ENCODE peak calls at places on chromosomes 11 and 22, in five cellular contexts. V is CD4-positive, CD25-positive, alpha-beta regulatory T cell; B is tibial nerve; M is mucosa of descending colon; R is OCI-LY7. X is an unnamed sample. For H3K9me3, the result is how much of the 10 kb centered on the place peaks cover.

GRCh38 chr11:40882301-40882700 is 577.2 kb downstream of the LRRC4C start:
- DNase-seq in V (no peak), B (no peak), M (no peak), R (no peak), X (no peak)

GRCh38 chr11:103636232-103636631 is 400.2 kb upstream of the DDI1 start:
- DNase-seq in V (no peak), B (no peak), M (no peak), R (no peak), X (no peak)

GRCh38 chr22:44693756-44694155 is 8.2 kb upstream of the PRR5 start:
- DNase-seq in V (no peak), B (no peak), M (no peak), R (no peak), X (no peak)

GRCh38 chr11:23364076-23364475 is 503.8 kb upstream of the CCDC179 start:
- DNase-seq in V (no peak), B (no peak), M (no peak), R (no peak), X (no peak)

GRCh38 chr11:73384127-73384441 is 7.9 kb downstream of the RELT start:
- DNase-seq in V (no peak), B (no peak), M (peak), R (no peak), X (no peak)

GRCh38 chr11:115599125-115599524 is 94.9 kb upstream of the CADM1 start:
- DNase-seq in V (no peak), B (no peak), M (no peak), R (no peak), X (no peak)

GRCh38 chr11:66035653-66036333 is 9.5 kb upstream of the CATSPER1 start:
- DNase-seq in V (no peak), B (no peak), M (no peak), R (no peak), X (no peak)

GRCh38 chr11:120645639-120646038 is 134.1 kb downstream of the GRIK4 start:
- DNase-seq in V (no peak), B (no peak), M (no peak), R (no peak), X (no peak)

GRCh38 chr11:76701701-76702100 is 31.2 kb upstream of the LRRC32 start:
- DNase-seq in V (no peak), B (no peak), M (no peak), R (no peak), X (no peak)

GRCh38 chr22:47260551-47260950 is 498.1 kb downstream of the TBC1D22A start:
- DNase-seq in V (no peak), B (no peak), M (no peak), R (no peak), X (no peak)
- H3K9me3 ChIP-seq in V (under half), B (under half), M (under half), R (under half), X (under half)

GRCh38 chr11:70715166-70715565 is 316.8 kb downstream of the CTTN start:
- DNase-seq in V (no peak), B (no peak), M (no peak), R (no peak), X (no peak)
- H3K9me3 ChIP-seq in V (under half), B (under half), M (under half), R (under half), X (under half)

DNA sequence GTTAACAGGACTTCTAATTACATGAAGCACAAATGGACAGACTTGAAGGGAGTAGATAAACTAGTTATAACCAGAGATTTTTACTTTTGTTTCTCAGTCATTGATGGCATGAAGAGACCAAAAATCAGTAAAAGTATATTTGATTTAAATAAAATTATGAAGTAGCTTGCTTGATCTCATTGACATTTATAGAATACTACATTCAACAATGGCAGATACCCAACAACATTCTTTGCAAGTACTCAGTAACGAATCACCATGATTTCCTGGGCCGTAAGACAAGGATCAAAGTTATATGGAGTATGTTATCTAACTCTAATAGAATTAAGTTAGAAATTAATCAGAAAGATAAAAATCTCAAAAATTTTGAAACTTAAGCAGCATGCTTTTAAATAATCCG is 317.6 kb downstream of the TBC1D22A start:
- DNase-seq in V (no peak), B (no peak), M (no peak), R (no peak), X (no peak)
- H3K9me3 ChIP-seq in V (under half), B (under half), M (under half), R (under half), X (under half)

DNA sequence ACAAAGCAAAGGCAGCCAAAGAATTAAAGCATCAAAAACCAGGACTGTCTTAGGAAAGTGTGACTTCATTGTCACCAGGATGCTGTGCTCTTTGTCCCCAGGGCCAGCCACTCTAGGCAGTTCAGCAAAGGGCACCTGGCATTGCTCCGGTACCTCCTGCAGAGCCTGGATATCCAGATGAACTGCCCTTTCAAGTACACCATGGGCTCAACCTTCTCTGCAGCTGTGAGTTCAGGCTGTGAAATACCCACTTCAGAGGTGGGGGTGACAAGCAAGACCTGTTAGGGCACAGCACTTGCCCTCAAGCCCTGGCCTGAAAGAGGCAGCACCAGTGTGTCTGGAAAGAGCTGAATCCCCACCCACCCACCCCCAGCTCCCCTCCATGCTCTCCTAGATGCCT is 44.5 kb downstream of the KCNQ1OT1 start:
- DNase-seq in V (no peak), B (no peak), M (no peak), R (no peak), X (no peak)
- H3K9me3 ChIP-seq in V (under half), B (half or more), M (under half), R (under half), X (under half)

GRCh38 chr11:6351782-6352181 is 31.5 kb upstream of the CAVIN3 start:
- DNase-seq in V (peak), B (no peak), M (no peak), R (no peak), X (no peak)
- H3K9me3 ChIP-seq in V (under half), B (under half), M (under half), R (under half), X (under half)

DNA sequence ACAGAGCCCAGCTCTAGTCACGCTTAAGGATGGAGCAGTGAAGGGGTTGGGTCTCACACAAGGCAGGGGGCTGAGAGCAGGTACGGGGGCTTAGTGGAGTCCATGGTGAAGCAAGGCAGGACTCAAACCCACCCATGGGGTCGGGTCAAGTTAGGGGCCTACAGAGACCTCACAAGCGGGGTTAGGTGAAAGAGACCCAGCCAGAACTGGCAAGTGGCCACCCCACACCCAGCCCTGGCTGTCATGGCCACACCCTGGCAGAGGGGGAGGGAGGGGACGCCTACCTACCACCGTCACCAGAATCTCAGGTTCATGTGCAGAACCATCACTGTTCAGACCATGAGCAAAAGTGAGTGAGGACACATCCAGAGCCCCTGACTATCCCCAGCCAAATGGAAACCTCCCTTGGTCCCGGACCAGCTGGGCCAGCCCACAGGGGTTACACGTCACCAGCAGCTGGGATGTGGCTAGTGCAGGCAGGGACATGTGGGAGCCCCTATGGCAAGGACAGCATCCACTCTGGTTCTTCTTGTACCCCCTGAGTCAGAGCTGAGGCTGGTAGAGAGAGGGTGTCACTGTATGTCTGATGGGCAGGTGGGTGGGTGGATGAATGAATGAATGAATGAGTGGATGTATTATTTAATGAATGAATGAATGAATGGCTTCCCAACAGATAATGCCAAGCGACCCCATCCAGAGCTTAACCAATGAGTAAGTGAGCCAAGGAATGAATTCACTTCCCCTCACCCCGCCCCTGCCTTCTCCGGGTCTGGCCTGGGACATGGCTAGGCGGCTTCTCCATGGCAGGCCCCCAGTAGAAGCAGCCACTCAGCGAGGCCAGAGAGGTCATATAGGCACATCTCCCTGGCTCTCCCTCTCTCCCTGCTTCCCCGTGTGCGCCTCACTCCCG is 681.6 kb downstream of the TBC1D22A start:
- DNase-seq in V (no peak), B (no peak), M (no peak), R (no peak), X (no peak)
- H3K9me3 ChIP-seq in V (under half), B (under half), M (under half), R (under half), X (under half)

GRCh38 chr11:102099755-102100154 is 10.5 kb upstream of the YAP1 start:
- DNase-seq in V (no peak), B (no peak), M (no peak), R (no peak), X (no peak)

GRCh38 chr11:102097175-102097574 is 13.1 kb upstream of the YAP1 start:
- DNase-seq in V (no peak), B (no peak), M (no peak), R (no peak), X (no peak)
- H3K9me3 ChIP-seq in V (under half), B (under half), M (under half), R (under half), X (under half)